ENCODE peak calls at places on chromosomes 13 and 19, in five cellular contexts. N is A172; J is stimulated activated CD4-positive, alpha-beta T cell treated with anti-CD3 and anti-CD28 coated beads, Interleukin-1b, Interleukin-23, amount 100 ng/mL, for 24 hours; R is H54; S is frontal cortex. G is an unnamed sample.

GRCh38 chr13:61123533-61124269 is 291.9 kb downstream of the PCDH20 start:
- DNase-seq in N (no peak), J (no peak), R (no peak), S (no peak), G (no peak)

GRCh38 chr13:84648069-84648640 is 765.9 kb upstream of the SLITRK1 start:
- DNase-seq in N (no peak), J (no peak), R (no peak), S (no peak), G (no peak)

GRCh38 chr13:106372199-106373160 is 163.0 kb downstream of the EFNB2 start:
- DNase-seq in N (peak; percentile 36), J (no peak), R (no peak), S (no peak), G (no peak)

GRCh38 chr13:75749407-75749806 is 113.3 kb downstream of the LMO7 start:
- DNase-seq in N (peak; percentile 52), J (no peak), R (peak; percentile 4), S (no peak), G (no peak)

GRCh38 chr19:2782357-2782935 is 627 bp downstream of the SGTA start:
- DNase-seq in N (peak; percentile 16), J (no peak), R (no peak), S (no peak), G (no peak)

GRCh38 chr13:95603887-95604533 is 40.5 kb downstream of the DZIP1 start:
- DNase-seq in N (peak; percentile 52), J (no peak), R (peak; percentile 30), S (peak; percentile 25), G (no peak)

GRCh38 chr19:12000152-12000981 is 35.1 kb downstream of the ZNF433 start:
- DNase-seq in N (peak; percentile 44), J (no peak), R (no peak), S (no peak), G (no peak)

GRCh38 chr19:16433986-16434385 is 37.8 kb downstream of the EPS15L1 start:
- DNase-seq in N (no peak), J (no peak), R (no peak), S (no peak), G (no peak)

GRCh38 chr13:33730147-33730546 is 87.8 kb upstream of the RFC3 start:
- DNase-seq in N (no peak), J (no peak), R (no peak), S (no peak), G (no peak)

GRCh38 chr19:44607049-44607448 is 6.3 kb upstream of the IGSF23 start:
- DNase-seq in N (peak; percentile 73), J (no peak), R (no peak), S (no peak), G (no peak)

GRCh38 chr13:100470841-100471505 is 117.6 kb downstream of the GGACT start:
- DNase-seq in N (no peak), J (no peak), R (no peak), S (no peak), G (no peak)

GRCh38 chr19:55419624-55420236 is 12.1 kb upstream of the UBE2S start:
- DNase-seq in N (no peak), J (no peak), R (no peak), S (no peak), G (no peak)

GRCh38 chr13:94712812-94713555 is 639 bp upstream of the SOX21 start:
- DNase-seq in N (no peak), J (no peak), R (no peak), S (no peak), G (no peak)

GRCh38 chr19:5694952-5695648 is 5.0 kb downstream of the RPL36 start:
- DNase-seq in N (no peak), J (no peak), R (no peak), S (no peak), G (no peak)

G was measured in omental fat pad.